ENCODE peak calls at places on chromosome 16, in ten cellular contexts. X is colonic mucosa; M is lower lobe of right lung; U is fibroblast of lung; Z is ovary; H is lung; A is GM23338; B is CD8-positive, alpha-beta T cell; J is dorsolateral prefrontal cortex; S is uterus. V is an unnamed sample.
A peak's percentile ranks its signal among the peaks of the same experiment; 100 is the strongest.

GRCh38 chr16:4529085-4530060 is 9.2 kb downstream of the CDIP1 start:
- DNase-seq in X (no peak), M (no peak), U (peak; percentile 36), Z (no peak), H (no peak), A (peak; percentile 81), B (no peak), J (no peak), S (no peak), V (no peak)

GRCh38 chr16:53220585-53220984 is 165.8 kb downstream of the CHD9 start:
- DNase-seq in X (no peak), M (no peak), U (no peak), Z (no peak), H (no peak), A (peak; percentile 41), B (peak; percentile 12), J (no peak), S (no peak), V (no peak)

GRCh38 chr16:12580809-12581208 is 222.9 kb downstream of the CPPED1 start:
- DNase-seq in X (no peak), M (no peak), U (no peak), Z (no peak), H (no peak), A (no peak), B (no peak), J (no peak), S (no peak), V (no peak)

GRCh38 chr16:65122974-65123845 is 1.3 kb upstream of the CDH11 start:
- DNase-seq in X (peak; percentile 56), M (peak; percentile 49), U (peak; percentile 71), Z (peak; percentile 92), H (peak; percentile 39), A (peak; percentile 59), B (no peak), J (peak; percentile 48), S (peak; percentile 83), V (peak; percentile 20)

GRCh38 chr16:53209489-53209888 is 154.7 kb downstream of the CHD9 start:
- DNase-seq in X (no peak), M (no peak), U (no peak), Z (no peak), H (no peak), A (no peak), B (no peak), J (no peak), S (no peak), V (no peak)

GRCh38 chr16:17313085-17313611 is 157.6 kb downstream of the XYLT1 start:
- DNase-seq in X (peak; percentile 29), M (no peak), U (peak; percentile 17), Z (peak; percentile 86), H (no peak), A (no peak), B (no peak), J (peak; percentile 49), S (peak; percentile 85), V (peak; percentile 36)

GRCh38 chr16:8798174-8798527 is 512 bp downstream of the PMM2 start:
- DNase-seq in X (no peak), M (no peak), U (peak; percentile 31), Z (no peak), H (no peak), A (no peak), B (no peak), J (no peak), S (no peak), V (no peak)

GRCh38 chr16:69443809-69444611 is 19.6 kb downstream of the CYB5B start:
- DNase-seq in X (peak; percentile 43), M (no peak), U (peak; percentile 64), Z (peak; percentile 57), H (no peak), A (no peak), B (peak; percentile 43), J (no peak), S (peak; percentile 45), V (no peak)

DNA sequence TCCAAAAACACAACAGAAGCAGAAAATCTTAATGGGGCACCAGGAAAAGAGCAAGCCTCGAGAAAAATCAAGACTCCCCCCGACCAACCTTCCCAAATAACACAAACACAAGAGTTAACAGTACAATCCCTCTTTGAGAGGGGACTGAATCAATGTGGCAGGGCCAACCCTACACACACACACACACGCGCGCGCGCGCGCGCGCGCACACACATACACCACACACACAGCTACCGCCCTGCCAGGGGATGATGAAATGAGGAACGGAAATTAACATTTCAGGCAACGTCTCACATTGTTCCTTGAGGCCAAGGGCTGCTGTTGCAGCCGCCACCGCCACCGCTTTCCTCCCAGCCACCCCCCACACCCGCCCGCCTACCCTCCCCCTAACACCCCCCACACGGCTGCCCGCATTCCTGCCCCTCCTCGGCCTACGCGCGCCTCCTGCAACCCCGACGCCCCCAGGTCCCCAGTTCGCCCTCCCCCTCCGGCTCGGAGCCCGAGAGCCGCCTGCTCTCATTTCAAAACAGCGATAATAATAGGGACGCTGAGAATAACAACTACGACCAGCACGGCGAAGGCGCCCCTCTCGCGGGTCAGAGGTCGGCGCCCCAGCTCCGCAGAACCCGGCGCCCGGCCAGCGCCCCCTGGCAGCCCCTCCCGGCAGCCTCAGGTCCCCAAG is 1.2 kb downstream of the ANKRD11 start:
- DNase-seq in X (peak; percentile 86), M (peak; percentile 91), U (peak; percentile 97), Z (peak; percentile 87), H (peak; percentile 88), A (peak; percentile 94), B (peak; percentile 81), J (peak; percentile 66), S (peak; percentile 83), V (peak; percentile 89)
- TF ChIP-seq CTCF in X (no peak), M (peak; percentile 34), U (peak; percentile 21), Z (peak; percentile 8), H (no peak), A (no peak), B (no peak), J (peak; percentile 24), S (peak; percentile 50), V (peak; percentile 12)

GRCh38 chr16:76535-77272 is 1.3 kb upstream of the MPG start:
- DNase-seq in X (peak; percentile 83), M (peak; percentile 73), U (peak; percentile 92), Z (peak; percentile 86), H (peak; percentile 70), A (no peak), B (no peak), J (no peak), S (peak; percentile 85), V (peak; percentile 48)

GRCh38 chr16:79146-80054 is 1.4 kb downstream of the MPG start:
- DNase-seq in X (no peak), M (no peak), U (peak; percentile 20), Z (no peak), H (no peak), A (no peak), B (no peak), J (no peak), S (no peak), V (no peak)

GRCh38 chr16:78444-79145 is 570 bp downstream of the MPG start:
- DNase-seq in X (peak; percentile 34), M (no peak), U (peak; percentile 59), Z (peak; percentile 68), H (no peak), A (no peak), B (no peak), J (no peak), S (peak; percentile 49), V (no peak)

GRCh38 chr16:77273-77806 is 685 bp upstream of the MPG start:
- DNase-seq in X (peak; percentile 56), M (peak; percentile 77), U (peak; percentile 73), Z (peak; percentile 74), H (peak; percentile 54), A (peak; percentile 80), B (peak; percentile 17), J (no peak), S (peak; percentile 64), V (peak; percentile 72)

DNA sequence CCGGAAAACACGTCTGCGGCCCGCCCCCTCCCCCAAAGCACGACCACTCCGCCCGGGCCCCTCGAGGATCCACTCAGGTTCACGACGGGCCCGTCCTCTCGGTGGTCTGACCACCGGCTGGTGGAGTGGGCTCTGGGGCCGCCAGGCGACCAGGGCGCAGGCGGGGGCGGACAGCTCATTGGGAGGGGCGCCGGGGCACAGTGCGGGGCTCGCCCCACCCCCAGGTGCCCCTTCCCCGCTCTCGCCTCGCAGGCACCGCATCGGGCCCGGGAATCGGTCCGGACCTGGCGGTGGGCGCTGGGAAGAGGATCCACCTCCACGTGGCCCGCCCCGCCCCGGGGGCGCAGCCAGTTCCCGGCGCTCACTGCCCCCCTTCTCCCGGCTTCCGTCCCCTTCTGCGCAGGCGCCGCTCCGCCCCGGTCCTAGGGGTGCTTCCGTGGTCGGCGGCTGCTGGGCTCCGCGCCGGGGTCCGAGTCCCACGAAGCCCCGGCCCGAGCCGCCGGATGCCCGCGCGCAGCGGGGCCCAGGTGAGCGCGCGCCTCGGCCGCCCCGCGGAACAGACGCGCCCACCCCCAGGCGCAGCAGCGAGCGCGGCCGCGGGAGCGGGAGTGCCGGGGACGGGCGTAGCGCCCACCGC is at the start of gene MPG:
- DNase-seq in X (peak; percentile 90), M (peak; percentile 88), U (peak; percentile 68), Z (peak; percentile 94), H (peak; percentile 80), A (peak; percentile 77), B (peak; percentile 82), J (peak; percentile 77), S (peak; percentile 92), V (peak; percentile 82)
- H3K27ac ChIP-seq in X (peak within 1 kb of the TSS; percentile 96), M (peak within 1 kb of the TSS; percentile 94), U (peak within 1 kb of the TSS; percentile 96), Z (peak within 1 kb of the TSS; percentile 97), H (peak within 1 kb of the TSS; percentile 96), A (no peak within 1 kb of the TSS), B (peak within 1 kb of the TSS; percentile 31), J (peak within 1 kb of the TSS; percentile 82), S (peak within 1 kb of the TSS; percentile 93), V (peak within 1 kb of the TSS; percentile 77)

GRCh38 chr16:35711958-35712357 is 2252.5 kb downstream of the TP53TG3F start:
- DNase-seq in X (no peak), M (no peak), U (no peak), Z (no peak), H (peak; percentile 21), A (no peak), B (no peak), J (no peak), S (no peak), V (no peak)

GRCh38 chr16:35711435-35711834 is 2252.0 kb downstream of the TP53TG3F start:
- DNase-seq in X (no peak), M (no peak), U (no peak), Z (no peak), H (peak; percentile 17), A (no peak), B (no peak), J (no peak), S (no peak), V (no peak)

GRCh38 chr16:35713762-35714650 is 2254.6 kb downstream of the TP53TG3F start:
- DNase-seq in X (no peak), M (no peak), U (no peak), Z (no peak), H (peak; percentile 13), A (no peak), B (no peak), J (no peak), S (no peak), V (no peak)

GRCh38 chr16:35714665-35715064 is 2255.3 kb downstream of the TP53TG3F start:
- DNase-seq in X (no peak), M (no peak), U (no peak), Z (no peak), H (peak; percentile 15), A (no peak), B (no peak), J (no peak), S (no peak), V (no peak)
- TF ChIP-seq CTCF in X (no peak), M (no peak), U (no peak), Z (no peak), H (no peak), A (no peak), B (no peak), J (no peak), S (no peak), V (no peak)

DNA sequence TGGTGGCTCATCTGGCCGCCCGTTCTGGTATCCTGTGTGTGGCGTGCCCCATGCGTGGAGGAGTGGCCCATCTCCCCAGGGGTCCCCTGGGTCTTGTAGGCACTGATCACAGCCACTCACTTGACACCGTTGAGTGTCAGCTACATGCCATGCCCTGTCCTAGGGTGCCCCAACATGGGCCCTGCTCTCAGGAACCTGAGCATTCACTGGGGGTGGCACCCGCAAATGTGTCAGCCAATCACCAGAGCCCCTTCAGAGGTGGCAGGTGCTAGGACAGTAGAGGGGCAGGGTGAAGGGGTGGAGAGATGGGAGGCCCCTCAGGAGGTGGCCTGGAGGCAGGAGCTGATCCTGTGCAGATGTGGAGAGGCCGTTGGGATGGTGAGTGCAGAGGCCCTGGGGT is 27.8 kb downstream of the CMIP start:
- DNase-seq in X (no peak), M (no peak), U (no peak), Z (no peak), H (no peak), A (no peak), B (no peak), J (no peak), S (no peak), V (no peak)
- H3K27ac ChIP-seq in X (no peak overlapping the region), M (no peak overlapping the region), U (no peak overlapping the region), Z (no peak overlapping the region), H (no peak overlapping the region), A (no peak overlapping the region), B (no peak overlapping the region), J (no peak overlapping the region), S (no peak overlapping the region), V (no peak overlapping the region)